ENCODE peak calls at places on chromosomes 3 and 15, in seven cellular contexts. One of them, this sample, is unnamed.

GRCh38 chr3:175121225-175121624 is 262.1 kb downstream of the NAALADL2 start:
- DNase-seq in upper lobe of left lung: peak
- DNase-seq in H1: no peak
- DNase-seq in HCT116: peak
- DNase-seq in SK-N-SH: no peak
- DNase-seq in endothelial cell of umbilical vein: no peak
- DNase-seq in suprapubic skin: no peak
- DNase-seq in this sample: peak

GRCh38 chr15:74384566-74385441 is 17.4 kb upstream of the CYP11A1 start:
- DNase-seq in HCT116: no peak
- DNase-seq in upper lobe of left lung: peak
- DNase-seq in suprapubic skin: no peak
- DNase-seq in SK-N-SH: no peak
- DNase-seq in H1: no peak
- DNase-seq in endothelial cell of umbilical vein: peak
- DNase-seq in this sample: peak

GRCh38 chr3:172627057-172627809 is 83.6 kb downstream of the NCEH1 start:
- DNase-seq in upper lobe of left lung: no peak
- DNase-seq in endothelial cell of umbilical vein: peak
- DNase-seq in HCT116: no peak
- DNase-seq in H1: no peak
- DNase-seq in suprapubic skin: no peak
- DNase-seq in SK-N-SH: no peak
- DNase-seq in this sample: no peak

GRCh38 chr3:153245661-153246060 is 83.6 kb downstream of the RAP2B start:
- DNase-seq in suprapubic skin: no peak
- DNase-seq in H1: no peak
- DNase-seq in upper lobe of left lung: no peak
- DNase-seq in SK-N-SH: no peak
- DNase-seq in endothelial cell of umbilical vein: no peak
- DNase-seq in HCT116: no peak
- DNase-seq in this sample: no peak

GRCh38 chr15:77064539-77065308 is 6.2 kb downstream of the TSPAN3 start:
- DNase-seq in SK-N-SH: no peak
- DNase-seq in upper lobe of left lung: peak
- DNase-seq in HCT116: no peak
- DNase-seq in suprapubic skin: no peak
- DNase-seq in endothelial cell of umbilical vein: peak
- DNase-seq in H1: no peak
- DNase-seq in this sample: no peak

GRCh38 chr3:15647629-15648167 is 46.2 kb downstream of the BTD start:
- DNase-seq in H1: no peak
- DNase-seq in endothelial cell of umbilical vein: peak
- DNase-seq in suprapubic skin: no peak
- DNase-seq in SK-N-SH: no peak
- DNase-seq in HCT116: no peak
- DNase-seq in upper lobe of left lung: no peak
- DNase-seq in this sample: no peak

GRCh38 chr3:11510001-11510760 is 133.5 kb downstream of the VGLL4 start:
- DNase-seq in H1: no peak
- DNase-seq in suprapubic skin: no peak
- DNase-seq in upper lobe of left lung: no peak
- DNase-seq in HCT116: no peak
- DNase-seq in SK-N-SH: peak
- DNase-seq in endothelial cell of umbilical vein: no peak
- DNase-seq in this sample: no peak

GRCh38 chr3:28651159-28651558 is 302.5 kb upstream of the AZI2 start:
- DNase-seq in suprapubic skin: no peak
- DNase-seq in HCT116: no peak
- DNase-seq in H1: no peak
- DNase-seq in SK-N-SH: no peak
- DNase-seq in endothelial cell of umbilical vein: no peak
- DNase-seq in upper lobe of left lung: no peak
- DNase-seq in this sample: no peak

GRCh38 chr3:148077318-148077923 is 620.3 kb upstream of the AGTR1 start:
- DNase-seq in suprapubic skin: no peak
- DNase-seq in endothelial cell of umbilical vein: peak
- DNase-seq in H1: no peak
- DNase-seq in HCT116: peak
- DNase-seq in upper lobe of left lung: no peak
- DNase-seq in SK-N-SH: no peak
- DNase-seq in this sample: no peak

GRCh38 chr3:38126121-38126892 is 10.6 kb downstream of the ACAA1 start:
- DNase-seq in suprapubic skin: no peak
- DNase-seq in H1: no peak
- DNase-seq in upper lobe of left lung: no peak
- DNase-seq in SK-N-SH: no peak
- DNase-seq in HCT116: no peak
- DNase-seq in endothelial cell of umbilical vein: no peak
- DNase-seq in this sample: peak

GRCh38 chr3:124663690-124664089 is 66.6 kb upstream of the UMPS start:
- DNase-seq in H1: no peak
- DNase-seq in HCT116: no peak
- DNase-seq in endothelial cell of umbilical vein: no peak
- DNase-seq in suprapubic skin: no peak
- DNase-seq in upper lobe of left lung: no peak
- DNase-seq in SK-N-SH: no peak
- DNase-seq in this sample: no peak

GRCh38 chr3:66659056-66659455 is 158.2 kb upstream of the LRIG1 start:
- DNase-seq in endothelial cell of umbilical vein: no peak
- DNase-seq in HCT116: no peak
- DNase-seq in H1: no peak
- DNase-seq in upper lobe of left lung: no peak
- DNase-seq in SK-N-SH: no peak
- DNase-seq in suprapubic skin: no peak
- DNase-seq in this sample: no peak

GRCh38 chr3:131350506-131350905 is 31.1 kb upstream of the NUDT16 start:
- DNase-seq in upper lobe of left lung: no peak
- DNase-seq in SK-N-SH: no peak
- DNase-seq in endothelial cell of umbilical vein: no peak
- DNase-seq in H1: no peak
- DNase-seq in suprapubic skin: no peak
- DNase-seq in HCT116: no peak
- DNase-seq in this sample: no peak

GRCh38 chr15:47997712-47998111 is 123.1 kb upstream of the SLC24A5 start:
- DNase-seq in H1: no peak
- DNase-seq in upper lobe of left lung: no peak
- DNase-seq in HCT116: no peak
- DNase-seq in SK-N-SH: no peak
- DNase-seq in suprapubic skin: no peak
- DNase-seq in endothelial cell of umbilical vein: no peak
- DNase-seq in this sample: no peak

GRCh38 chr3:66489577-66489976 is 11.2 kb downstream of the LRIG1 start:
- DNase-seq in endothelial cell of umbilical vein: no peak
- DNase-seq in H1: no peak
- DNase-seq in upper lobe of left lung: no peak
- DNase-seq in suprapubic skin: no peak
- DNase-seq in HCT116: no peak
- DNase-seq in SK-N-SH: no peak
- DNase-seq in this sample: no peak

GRCh38 chr3:16881896-16882645 is 2.7 kb upstream of the PLCL2 start:
- DNase-seq in SK-N-SH: no peak
- DNase-seq in HCT116: no peak
- DNase-seq in suprapubic skin: no peak
- DNase-seq in upper lobe of left lung: no peak
- DNase-seq in endothelial cell of umbilical vein: no peak
- DNase-seq in H1: no peak
- DNase-seq in this sample: no peak
- TF ChIP-seq POLR2AphosphoS5 in SK-N-SH: no peak
- TF ChIP-seq POLR2AphosphoS5 in HCT116: no peak
- TF ChIP-seq POLR2AphosphoS5 in suprapubic skin: no peak
- TF ChIP-seq POLR2AphosphoS5 in upper lobe of left lung: no peak
- TF ChIP-seq POLR2AphosphoS5 in endothelial cell of umbilical vein: no peak
- TF ChIP-seq POLR2AphosphoS5 in H1: no peak
- TF ChIP-seq POLR2AphosphoS5 in this sample: no peak

DNA sequence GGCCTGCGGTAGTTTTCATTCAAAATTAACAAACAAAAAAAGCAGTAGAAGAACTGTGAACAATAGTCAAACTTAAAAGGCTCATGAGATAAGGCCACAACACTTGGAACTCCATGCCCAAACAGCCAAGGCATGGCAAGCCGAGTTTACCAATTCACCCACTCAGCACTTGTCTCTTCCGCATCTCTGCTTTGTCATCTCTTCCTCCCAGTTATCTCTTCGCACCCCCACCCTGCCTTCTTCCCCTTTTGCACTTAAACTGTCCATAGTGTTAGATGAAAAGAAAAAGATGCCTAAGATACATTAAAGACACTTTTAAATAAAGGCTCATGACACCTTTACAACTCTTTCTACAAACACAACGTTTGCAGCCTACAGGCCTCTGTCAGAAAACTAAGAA is 11.1 kb downstream of the TLE3 start:
- DNase-seq in HCT116: no peak
- DNase-seq in upper lobe of left lung: peak
- DNase-seq in SK-N-SH: no peak
- DNase-seq in endothelial cell of umbilical vein: no peak
- DNase-seq in suprapubic skin: no peak
- DNase-seq in H1: no peak
- DNase-seq in this sample: no peak
- TF ChIP-seq CTCF in HCT116: no peak
- TF ChIP-seq CTCF in upper lobe of left lung: no peak
- TF ChIP-seq CTCF in SK-N-SH: no peak
- TF ChIP-seq CTCF in endothelial cell of umbilical vein: no peak
- TF ChIP-seq CTCF in suprapubic skin: no peak
- TF ChIP-seq CTCF in H1: no peak
- TF ChIP-seq CTCF in this sample: no peak

DNA sequence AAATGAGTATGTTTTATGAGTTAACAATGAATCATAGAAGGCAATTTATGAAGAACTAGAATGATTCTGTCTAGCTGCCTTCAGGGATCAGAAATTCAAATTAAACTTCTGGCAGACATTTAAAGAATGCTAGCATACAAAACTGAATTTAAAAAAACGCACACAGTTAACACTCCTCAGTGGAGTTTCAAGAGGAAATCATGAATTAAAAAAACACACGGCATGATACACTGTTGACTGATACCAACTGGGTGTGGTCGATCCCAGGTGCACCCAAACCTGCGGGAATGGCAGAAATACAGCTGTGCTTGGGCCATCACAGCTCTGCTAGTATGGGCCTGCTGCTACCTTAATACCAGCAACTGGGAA is 526.0 kb downstream of the FOXP1 start:
- DNase-seq in SK-N-SH: no peak
- DNase-seq in upper lobe of left lung: no peak
- DNase-seq in endothelial cell of umbilical vein: peak
- DNase-seq in HCT116: no peak
- DNase-seq in H1: no peak
- DNase-seq in suprapubic skin: no peak
- DNase-seq in this sample: no peak
- H3K27ac ChIP-seq in SK-N-SH: peak
- H3K27ac ChIP-seq in upper lobe of left lung: no peak
- H3K27ac ChIP-seq in endothelial cell of umbilical vein: peak
- H3K27ac ChIP-seq in HCT116: no peak
- H3K27ac ChIP-seq in H1: no peak
- H3K27ac ChIP-seq in suprapubic skin: peak
- H3K27ac ChIP-seq in this sample: peak

DNA sequence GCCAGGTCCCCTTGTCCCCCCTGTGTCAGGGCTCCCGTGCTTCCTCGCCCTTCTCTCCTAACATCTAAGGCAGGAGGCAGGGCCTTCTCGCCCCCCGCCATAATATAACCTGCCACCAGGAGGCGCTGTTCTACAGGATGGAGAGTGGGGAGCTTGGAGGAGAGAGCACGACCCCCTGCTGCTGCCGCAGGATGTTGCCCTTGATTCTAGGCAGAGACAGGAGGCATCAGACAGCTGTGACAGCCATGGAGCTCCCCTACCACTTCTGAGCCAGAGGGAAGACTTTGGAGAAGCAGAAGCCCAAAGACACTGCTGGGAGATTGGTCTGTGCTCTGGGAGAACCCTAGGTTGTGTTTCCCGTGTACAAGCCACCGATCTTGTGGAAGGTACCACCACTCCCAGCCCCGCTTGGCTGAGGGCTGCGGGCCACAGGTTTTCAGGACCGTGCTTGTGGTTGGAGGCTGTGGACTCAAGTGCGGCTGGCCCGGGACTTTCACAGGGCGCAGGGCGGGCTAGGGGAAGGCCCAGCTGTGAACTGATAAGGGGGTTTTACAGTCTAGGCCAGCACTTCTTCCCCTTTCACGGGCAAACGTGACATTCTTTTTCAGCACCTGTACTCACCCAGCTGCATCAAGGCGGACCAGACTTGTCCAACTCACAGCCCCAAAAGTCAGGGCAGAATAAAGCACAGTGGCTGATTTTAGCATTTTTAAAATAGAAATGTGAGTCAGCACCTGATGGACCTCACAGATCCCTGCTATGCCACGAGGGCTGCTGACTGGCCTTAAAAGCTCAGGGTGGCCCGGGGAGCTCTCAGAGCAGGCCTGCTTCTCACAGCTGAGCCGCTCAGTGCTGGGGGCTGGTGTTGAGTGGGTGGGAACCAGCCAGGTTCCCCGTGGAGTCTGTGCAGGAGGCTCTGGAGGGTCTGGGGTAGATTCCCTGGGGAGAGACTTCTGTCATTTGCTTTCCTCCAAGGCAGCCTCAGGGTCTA is 2.6 kb upstream of the TIGIT start:
- DNase-seq in SK-N-SH: peak
- DNase-seq in H1: peak
- DNase-seq in suprapubic skin: peak
- DNase-seq in HCT116: peak
- DNase-seq in endothelial cell of umbilical vein: peak
- DNase-seq in upper lobe of left lung: peak
- DNase-seq in this sample: peak
- TF ChIP-seq POLR2AphosphoS5 in SK-N-SH: no peak
- TF ChIP-seq POLR2AphosphoS5 in H1: no peak
- TF ChIP-seq POLR2AphosphoS5 in suprapubic skin: no peak
- TF ChIP-seq POLR2AphosphoS5 in HCT116: no peak
- TF ChIP-seq POLR2AphosphoS5 in endothelial cell of umbilical vein: no peak
- TF ChIP-seq POLR2AphosphoS5 in upper lobe of left lung: no peak
- TF ChIP-seq POLR2AphosphoS5 in this sample: no peak

GRCh38 chr3:57094011-57094535 is 33.6 kb downstream of the SPATA12 start:
- DNase-seq in endothelial cell of umbilical vein: no peak
- DNase-seq in SK-N-SH: no peak
- DNase-seq in upper lobe of left lung: no peak
- DNase-seq in HCT116: no peak
- DNase-seq in H1: no peak
- DNase-seq in suprapubic skin: no peak
- DNase-seq in this sample: no peak

GRCh38 chr3:57094606-57095005 is 34.1 kb downstream of the SPATA12 start:
- DNase-seq in upper lobe of left lung: no peak
- DNase-seq in SK-N-SH: no peak
- DNase-seq in HCT116: no peak
- DNase-seq in suprapubic skin: no peak
- DNase-seq in endothelial cell of umbilical vein: no peak
- DNase-seq in H1: no peak
- DNase-seq in this sample: no peak

GRCh38 chr3:57095361-57095760 is 34.9 kb downstream of the SPATA12 start:
- DNase-seq in upper lobe of left lung: no peak
- DNase-seq in HCT116: no peak
- DNase-seq in H1: no peak
- DNase-seq in suprapubic skin: no peak
- DNase-seq in endothelial cell of umbilical vein: no peak
- DNase-seq in SK-N-SH: no peak
- DNase-seq in this sample: no peak

GRCh38 chr3:57091874-57092273 is 31.4 kb downstream of the SPATA12 start:
- DNase-seq in suprapubic skin: no peak
- DNase-seq in upper lobe of left lung: no peak
- DNase-seq in HCT116: no peak
- DNase-seq in endothelial cell of umbilical vein: no peak
- DNase-seq in SK-N-SH: no peak
- DNase-seq in H1: no peak
- DNase-seq in this sample: no peak

GRCh38 chr3:57093489-57093888 is 33.0 kb downstream of the SPATA12 start:
- DNase-seq in endothelial cell of umbilical vein: no peak
- DNase-seq in HCT116: no peak
- DNase-seq in H1: no peak
- DNase-seq in suprapubic skin: no peak
- DNase-seq in upper lobe of left lung: no peak
- DNase-seq in SK-N-SH: no peak
- DNase-seq in this sample: no peak
- TF ChIP-seq CTCF in endothelial cell of umbilical vein: no peak
- TF ChIP-seq CTCF in HCT116: peak
- TF ChIP-seq CTCF in H1: peak
- TF ChIP-seq CTCF in suprapubic skin: no peak
- TF ChIP-seq CTCF in upper lobe of left lung: no peak
- TF ChIP-seq CTCF in SK-N-SH: no peak
- TF ChIP-seq CTCF in this sample: no peak